ENCODE peak calls at places on chromosome 16, in four cellular contexts. O is cardiac fibroblast, V is fibroblast of pulmonary artery, B is left ventricle myocardium inferior. K is an unnamed sample.

GRCh38 chr16:51321251-51321650 is 170.2 kb upstream of the SALL1 start:
- DNase-seq in O (no peak), V (no peak), B (no peak), K (no peak)

GRCh38 chr16:82639666-82640336 is 13.0 kb downstream of the CDH13 start:
- DNase-seq in O (peak), V (peak), B (peak), K (peak)

GRCh38 chr16:65842067-65842466 is 524.4 kb upstream of the CDH5 start:
- DNase-seq in O (no peak), V (no peak), B (no peak), K (no peak)

GRCh38 chr16:87580855-87581261 is 21.4 kb upstream of the JPH3 start:
- DNase-seq in O (peak), V (peak), B (no peak), K (peak)

GRCh38 chr16:1261131-1261917 is 5.5 kb downstream of the TPSD1 start:
- DNase-seq in O (no peak), V (no peak), B (no peak), K (no peak)

GRCh38 chr16:87295661-87296531 is 21.3 kb downstream of the C16orf95 start:
- DNase-seq in O (no peak), V (no peak), B (no peak), K (no peak)

GRCh38 chr16:19138601-19139000 is 24.8 kb downstream of the ITPRIPL2 start:
- DNase-seq in O (peak), V (peak), B (peak), K (peak)

GRCh38 chr16:14069818-14070217 is 1.3 kb upstream of the MRTFB start:
- DNase-seq in O (no peak), V (no peak), B (no peak), K (no peak)

GRCh38 chr16:57590654-57591085 is 37.8 kb upstream of the ADGRG1 start:
- DNase-seq in O (peak), V (peak), B (no peak), K (peak)

GRCh38 chr16:80563807-80564206 is 23.0 kb downstream of the DYNLRB2 start:
- DNase-seq in O (no peak), V (no peak), B (no peak), K (no peak)

GRCh38 chr16:2471653-2472487 is 773 bp downstream of the NTN3 start:
- DNase-seq in O (no peak), V (no peak), B (no peak), K (no peak)

GRCh38 chr16:35399133-35399532 is 1939.7 kb downstream of the TP53TG3F start:
- DNase-seq in O (no peak), V (no peak), B (no peak), K (no peak)

GRCh38 chr16:87206646-87207451 is 110.3 kb downstream of the C16orf95 start:
- DNase-seq in O (peak), V (peak), B (peak), K (peak)

GRCh38 chr16:7025616-7026190 is 306.9 kb upstream of the RBFOX1 start:
- DNase-seq in O (no peak), V (no peak), B (peak), K (no peak)

GRCh38 chr16:81401035-81401950 is 43.3 kb upstream of the CMIP start:
- DNase-seq in O (peak), V (peak), B (no peak), K (peak)

GRCh38 chr16:89338863-89339262 is 121.4 kb downstream of the ZNF778 start:
- DNase-seq in O (no peak), V (no peak), B (no peak), K (no peak)

GRCh38 chr16:86018487-86018886 is 119.5 kb downstream of the IRF8 start:
- DNase-seq in O (peak), V (peak), B (peak), K (peak)

GRCh38 chr16:84741351-84741791 is 41.6 kb downstream of the USP10 start:
- DNase-seq in O (peak), V (no peak), B (no peak), K (peak)

GRCh38 chr16:9092282-9092962 is 978 bp downstream of the HAPSTR1 start:
- DNase-seq in O (no peak), V (no peak), B (peak), K (no peak)

GRCh38 chr16:27366687-27367462 is 35.1 kb upstream of the IL21R start:
- DNase-seq in O (peak), V (peak), B (no peak), K (peak)

GRCh38 chr16:66014221-66014620 is 352.3 kb upstream of the CDH5 start:
- DNase-seq in O (no peak), V (no peak), B (no peak), K (peak)

GRCh38 chr16:29909398-29909797 is 9.1 kb downstream of the ASPHD1 start:
- DNase-seq in O (peak), V (peak), B (no peak), K (peak)

GRCh38 chr16:65767125-65767524 is 599.4 kb upstream of the CDH5 start:
- DNase-seq in O (no peak), V (no peak), B (no peak), K (no peak)

GRCh38 chr16:56294599-56294998 is 103.3 kb downstream of the GNAO1 start:
- DNase-seq in O (peak), V (peak), B (no peak), K (peak)

GRCh38 chr16:62036101-62036806 is at the start of gene CDH8:
- DNase-seq in O (no peak), V (no peak), B (no peak), K (no peak)

GRCh38 chr16:88468289-88469129 is 15.4 kb downstream of the ZFPM1 start:
- DNase-seq in O (peak), V (no peak), B (no peak), K (peak)

GRCh38 chr16:14215941-14216340 is 144.8 kb downstream of the MRTFB start:
- DNase-seq in O (no peak), V (no peak), B (no peak), K (peak)

GRCh38 chr16:66549284-66550131 is at the start of gene TK2:
- DNase-seq in O (peak), V (peak), B (peak), K (peak)

GRCh38 chr16:71626018-71626857 is at the start of gene MARVELD3:
- DNase-seq in O (no peak), V (no peak), B (no peak), K (no peak)

DNA sequence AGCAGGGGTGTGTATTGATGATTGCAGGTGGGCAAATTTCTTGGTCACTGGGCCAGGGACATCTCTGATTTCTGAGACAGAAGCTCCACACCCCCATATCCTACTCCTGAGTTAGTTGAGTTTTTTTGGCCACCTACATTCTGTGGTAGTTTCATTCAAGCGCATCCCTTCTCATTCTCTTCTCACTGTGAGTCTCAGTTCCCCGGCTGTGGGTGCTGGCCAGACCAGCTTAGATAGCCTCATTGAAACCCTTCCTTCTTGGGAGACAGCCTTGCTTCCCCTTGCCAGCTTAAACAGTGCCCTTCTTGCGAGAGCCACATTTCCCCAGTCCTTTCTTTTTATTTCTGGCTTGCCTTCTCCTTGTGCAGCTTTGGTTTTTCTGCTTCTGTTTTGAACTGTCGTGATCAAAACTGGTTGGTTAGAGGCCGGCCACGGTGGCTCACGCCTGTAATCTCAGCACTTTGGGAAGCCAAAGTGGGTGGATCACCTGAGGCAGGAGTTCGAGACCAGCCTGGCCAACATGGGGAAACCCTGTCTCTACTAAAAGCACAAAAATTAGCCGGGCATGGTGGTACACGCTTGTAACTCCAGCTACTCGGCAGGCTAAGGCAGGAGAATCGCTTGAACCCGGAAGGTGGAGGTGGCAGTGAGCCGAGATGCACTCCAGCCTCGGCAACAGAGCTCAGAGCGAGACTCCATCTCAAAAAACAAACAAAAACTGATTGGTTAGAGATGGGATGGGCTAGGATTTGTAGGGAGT is 2.8 kb downstream of the GPT2 start:
- DNase-seq in O (no peak), V (no peak), B (no peak), K (no peak)
- H3K4me3 ChIP-seq in O (no peak), V (no peak), B (no peak), K (no peak)

DNA sequence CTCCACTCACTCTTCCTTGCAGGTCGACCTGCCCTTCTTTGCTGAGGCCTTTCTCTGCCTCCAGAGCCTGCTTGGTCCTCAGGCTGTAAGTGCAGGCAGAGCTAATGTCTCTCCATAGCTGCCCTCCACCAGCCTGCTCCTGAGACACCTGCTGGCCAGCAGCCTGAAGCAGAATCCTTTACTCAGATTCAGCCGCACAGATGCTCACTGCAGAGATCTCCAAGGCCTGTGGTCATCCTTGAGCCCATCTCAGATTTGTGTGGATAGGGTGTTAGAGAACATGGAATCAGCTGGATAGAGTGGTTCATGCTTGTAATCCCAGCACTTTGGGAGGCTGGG is 11.5 kb downstream of the DEXI start:
- DNase-seq in O (no peak), V (no peak), B (no peak), K (no peak)
- TF ChIP-seq CTCF in O (no peak), V (no peak), B (no peak), K (no peak)

GRCh38 chr16:12143776-12144175 is 167.2 kb downstream of the SNX29 start:
- DNase-seq in O (no peak), V (no peak), B (no peak), K (no peak)

GRCh38 chr16:12141556-12141955 is 165.0 kb downstream of the SNX29 start:
- DNase-seq in O (no peak), V (no peak), B (no peak), K (no peak)

GRCh38 chr16:12142157-12142556 is 165.6 kb downstream of the SNX29 start:
- DNase-seq in O (no peak), V (no peak), B (peak), K (no peak)

GRCh38 chr16:12144355-12144754 is 167.8 kb downstream of the SNX29 start:
- DNase-seq in O (no peak), V (no peak), B (no peak), K (no peak)

GRCh38 chr16:12141073-12141472 is 164.5 kb downstream of the SNX29 start:
- DNase-seq in O (no peak), V (no peak), B (no peak), K (no peak)
- H3K4me3 ChIP-seq in O (no peak), V (no peak), B (no peak), K (no peak)

GRCh38 chr16:68090526-68090925 is 5.4 kb downstream of the NFATC3 start:
- DNase-seq in O (no peak), V (no peak), B (no peak), K (no peak)

GRCh38 chr16:68087688-68088087 is 2.5 kb downstream of the NFATC3 start:
- DNase-seq in O (no peak), V (no peak), B (no peak), K (no peak)

GRCh38 chr16:68088130-68088972 is 3.2 kb downstream of the NFATC3 start:
- DNase-seq in O (no peak), V (no peak), B (no peak), K (no peak)

GRCh38 chr16:68090109-68090508 is 4.9 kb downstream of the NFATC3 start:
- DNase-seq in O (no peak), V (no peak), B (no peak), K (no peak)

DNA sequence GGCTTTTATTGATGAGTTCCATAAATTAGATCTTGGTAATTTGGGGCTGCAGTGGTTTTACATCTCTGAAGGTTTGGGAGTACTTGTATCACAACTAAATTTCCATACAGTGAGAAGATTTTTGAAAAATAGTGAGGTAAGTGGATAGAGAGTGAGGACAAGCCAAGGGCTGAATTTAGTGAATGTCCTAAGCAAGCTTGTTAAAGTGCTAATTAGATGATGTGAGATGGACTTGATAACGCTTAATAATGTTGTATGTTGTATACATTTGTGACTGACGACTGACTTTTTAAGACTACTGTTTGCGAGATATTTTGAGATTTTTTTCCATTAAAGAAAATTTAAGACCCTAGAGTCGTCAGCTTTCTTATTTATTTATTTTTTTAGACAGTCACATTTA is 3.9 kb downstream of the NFATC3 start:
- DNase-seq in O (no peak), V (no peak), B (no peak), K (no peak)
- TF ChIP-seq CTCF in O (no peak), V (no peak), B (no peak), K (no peak)

GRCh38 chr16:73228649-73229048 is 180.7 kb upstream of the ZFHX3 start:
- DNase-seq in O (peak), V (peak), B (no peak), K (peak)

GRCh38 chr16:73225983-73226382 is 178.1 kb upstream of the ZFHX3 start:
- DNase-seq in O (no peak), V (no peak), B (no peak), K (no peak)

GRCh38 chr16:73231379-73231778 is 183.5 kb upstream of the ZFHX3 start:
- DNase-seq in O (no peak), V (no peak), B (no peak), K (no peak)

GRCh38 chr16:73230651-73231050 is 182.7 kb upstream of the ZFHX3 start:
- DNase-seq in O (no peak), V (no peak), B (no peak), K (no peak)

DNA sequence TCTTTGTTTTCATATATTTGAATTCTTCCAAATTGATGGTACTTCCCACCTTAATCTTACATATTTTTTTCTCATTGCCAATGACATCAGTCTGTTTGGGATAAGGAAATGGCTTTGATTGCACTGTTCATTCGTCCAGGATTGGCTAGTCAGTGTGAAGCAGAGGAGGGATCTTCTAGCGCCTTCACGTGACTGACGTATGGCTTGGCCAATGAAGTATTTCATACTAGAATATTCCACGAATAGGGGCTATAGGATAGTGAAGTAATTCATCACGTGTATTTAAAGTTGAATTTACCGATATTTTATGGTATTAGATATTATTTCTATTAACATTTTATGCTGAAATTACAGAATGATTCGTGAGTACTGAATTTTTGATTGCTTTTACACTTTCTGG is 178.7 kb upstream of the ZFHX3 start:
- DNase-seq in O (no peak), V (no peak), B (no peak), K (no peak)
- H3K4me3 ChIP-seq in O (no peak), V (no peak), B (no peak), K (no peak)

DNA sequence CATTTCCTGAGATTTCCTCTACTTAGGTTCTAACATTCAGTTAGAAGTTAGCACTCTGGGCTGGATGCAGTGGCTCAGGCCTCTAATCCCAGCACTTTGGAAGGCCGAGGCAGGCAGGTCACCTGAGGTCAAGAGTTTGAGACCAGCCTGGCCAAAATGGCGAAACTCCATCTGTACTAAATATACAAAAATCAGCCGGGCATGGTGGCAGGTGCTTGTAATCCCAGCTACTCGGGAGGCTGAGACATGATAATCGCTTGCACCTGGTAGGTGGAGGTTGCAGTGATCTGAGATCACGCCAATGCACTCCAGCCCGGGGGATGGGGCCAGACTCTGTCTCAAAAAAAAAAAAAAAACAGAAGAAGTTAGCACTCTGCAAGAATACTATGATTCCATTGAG is 1430.9 kb downstream of the CDH11 start:
- DNase-seq in O (no peak), V (no peak), B (no peak), K (no peak)
- TF ChIP-seq CTCF in O (no peak), V (no peak), B (no peak), K (no peak)

GRCh38 chr16:4626396-4626795 is 1.8 kb downstream of the MGRN1 start:
- DNase-seq in O (no peak), V (no peak), B (no peak), K (no peak)
- H3K4me3 ChIP-seq in O (peak), V (peak), B (peak), K (peak)

DNA sequence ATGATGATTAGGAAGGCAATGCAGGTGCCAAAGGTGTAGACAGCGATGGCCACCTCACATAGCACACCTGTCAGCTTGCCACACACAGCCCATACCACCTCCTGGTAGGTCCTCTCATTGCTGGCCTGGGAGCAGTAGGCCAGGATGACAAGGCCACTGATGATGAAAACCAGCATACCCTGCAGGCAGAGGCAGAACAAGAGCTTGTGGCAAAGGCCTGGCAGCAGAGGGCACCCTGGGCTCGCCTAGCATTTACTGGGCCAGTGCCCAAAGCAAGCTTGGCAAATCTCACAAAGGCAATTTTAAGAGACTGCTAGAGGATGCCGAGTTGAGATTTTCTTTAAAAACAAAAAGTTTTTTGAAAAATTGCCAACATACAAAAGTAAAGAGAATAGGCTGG is 5.9 kb downstream of the SLC38A7 start:
- DNase-seq in O (peak), V (peak), B (peak), K (no peak)
- TF ChIP-seq CTCF in O (peak), V (no peak), B (peak), K (no peak)

GRCh38 chr16:76278976-76279375 is 1.8 kb downstream of the CNTNAP4 start:
- DNase-seq in O (peak), V (peak), B (no peak), K (peak)
- H3K4me3 ChIP-seq in O (no peak), V (no peak), B (no peak), K (no peak)

DNA sequence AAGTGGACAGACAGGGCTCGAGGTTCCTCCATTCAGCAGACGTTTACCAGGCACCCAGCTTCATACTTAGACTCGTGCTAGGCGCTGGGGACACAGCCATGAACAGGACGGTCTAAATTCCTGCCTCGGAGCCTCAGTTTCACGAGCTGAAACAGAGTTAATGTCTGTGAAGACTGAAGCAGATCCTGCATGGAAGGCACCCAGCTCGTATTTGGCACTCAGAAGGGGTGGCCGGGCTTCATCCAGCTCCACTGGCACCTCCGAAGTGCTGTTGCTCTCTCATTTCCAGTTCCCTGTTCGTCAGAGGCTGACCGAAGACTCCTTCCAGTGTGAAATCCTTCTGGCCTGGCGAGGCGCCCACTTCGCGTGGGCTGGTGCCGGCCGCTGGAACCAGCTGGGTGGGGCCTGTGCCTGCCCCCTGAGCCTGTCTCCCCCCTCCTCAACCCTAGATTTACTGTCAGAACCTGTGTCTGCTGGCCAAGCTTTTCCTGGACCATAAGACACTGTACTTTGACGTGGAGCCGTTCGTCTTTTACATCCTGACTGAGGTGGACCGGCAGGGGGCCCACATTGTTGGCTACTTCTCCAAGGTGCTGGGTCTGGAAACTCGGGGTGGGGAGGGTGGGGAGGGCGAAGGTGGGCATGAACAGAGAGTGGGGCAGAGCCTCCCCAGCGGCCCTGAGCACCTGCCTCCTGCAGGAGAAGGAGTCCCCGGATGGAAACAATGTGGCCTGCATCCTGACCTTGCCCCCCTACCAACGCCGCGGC is 5.8 kb downstream of the PRSS8 start:
- DNase-seq in O (peak), V (no peak), B (peak), K (peak)
- TF ChIP-seq CTCF in O (no peak), V (no peak), B (no peak), K (peak)